ENCODE peak calls at places on chromosomes 4 and X, in ten cellular contexts. B is substantia nigra; U is activated naive CD8-positive, alpha-beta T cell treated with anti-CD3 and anti-CD28 coated beads, Interleukin-2, amount 50 U/mL, for 16 hours; Z is CD8-positive, alpha-beta memory T cell; A is NCI-H1092 treated with DMSO at 0.1 percent for 48 hours; L is activated effector memory CD4-positive, alpha-beta T cell treated with Interleukin-2 at 50 U/mL for 16 hours; W is left colon; V is glomerular endothelial cell; X is Right ventricle myocardium inferior; M is HEK293T. R is an unnamed sample.

GRCh38 chr4:139768913-139769312 is 103.3 kb downstream of the MGST2 start:
- DNase-seq in X (no peak), V (no peak), A (no peak), W (no peak), Z (no peak), L (no peak), U (no peak), M (peak; percentile 34), B (no peak), R (no peak)

GRCh38 chr4:73984736-73985527 is 3.1 kb downstream of the PPBP start:
- DNase-seq in A (no peak), M (no peak), Z (no peak), U (no peak), X (no peak), W (no peak), L (no peak), B (no peak), V (no peak), R (no peak)

GRCh38 chr4:113837397-113837796 is 75.9 kb upstream of the CAMK2D start:
- DNase-seq in L (no peak), M (no peak), Z (no peak), A (no peak), U (no peak), V (no peak), W (no peak), X (no peak), B (no peak), R (no peak)

GRCh38 chr4:10204401-10205058 is 87.9 kb upstream of the WDR1 start:
- DNase-seq in A (no peak), Z (no peak), X (no peak), L (no peak), M (no peak), V (no peak), W (no peak), U (no peak), B (no peak), R (no peak)

GRCh38 chrX:2677764-2678163 is 13.3 kb upstream of the CD99 start:
- DNase-seq in A (no peak), M (no peak), Z (no peak), B (no peak), L (no peak), U (no peak), X (peak; percentile 90), V (no peak), W (peak; percentile 82), R (no peak)

GRCh38 chrX:24395775-24396174 is 35.3 kb downstream of the SUPT20HL1 start:
- DNase-seq in M (peak; percentile 75), V (peak; percentile 55), L (peak; percentile 1), X (no peak), W (no peak), Z (peak; percentile 52), A (peak; percentile 76), B (peak; percentile 1), U (no peak), R (peak; percentile 68)

GRCh38 chr4:145540235-145540634 is 58.6 kb downstream of the SMAD1 start:
- DNase-seq in L (no peak), A (no peak), X (no peak), M (no peak), U (no peak), Z (no peak), W (no peak), B (no peak), V (no peak), R (no peak)

GRCh38 chr4:139764686-139765085 is 99.1 kb downstream of the MGST2 start:
- DNase-seq in U (no peak), X (peak; percentile 70), A (no peak), V (no peak), M (no peak), B (no peak), L (no peak), Z (no peak), W (no peak), R (no peak)

GRCh38 chr4:52958232-52958631 is 96.1 kb downstream of the RASL11B start:
- DNase-seq in L (no peak), B (no peak), M (no peak), A (no peak), Z (no peak), X (no peak), W (no peak), U (no peak), V (no peak), R (no peak)

GRCh38 chr4:25767877-25768475 is 94.8 kb downstream of the SEL1L3 start:
- DNase-seq in W (no peak), X (no peak), A (peak; percentile 71), Z (no peak), L (no peak), M (peak; percentile 62), B (no peak), U (no peak), V (peak; percentile 25), R (peak; percentile 71)

GRCh38 chr4:126564283-126564854 is 1068.4 kb upstream of the INTU start:
- DNase-seq in A (no peak), Z (no peak), W (no peak), V (no peak), L (no peak), B (no peak), X (no peak), U (no peak), M (peak; percentile 21), R (no peak)

GRCh38 chr4:178165251-178165650 is 723.0 kb upstream of the AGA start:
- DNase-seq in W (no peak), L (no peak), M (no peak), X (no peak), B (no peak), V (no peak), A (no peak), Z (no peak), U (no peak), R (peak; percentile 26)

GRCh38 chr4:132125131-132125530 is 1024.0 kb upstream of the PCDH10 start:
- DNase-seq in B (no peak), V (no peak), A (no peak), W (no peak), Z (no peak), X (no peak), U (no peak), M (no peak), L (no peak), R (no peak)

GRCh38 chr4:35124116-35124515 is 1120.2 kb downstream of the ARAP2 start:
- DNase-seq in M (no peak), X (no peak), Z (no peak), V (no peak), L (no peak), U (no peak), A (no peak), B (no peak), W (no peak), R (no peak)

GRCh38 chr4:160423879-160424451 is 1321.1 kb downstream of the RAPGEF2 start:
- DNase-seq in A (no peak), B (no peak), Z (no peak), U (no peak), V (no peak), X (no peak), L (no peak), M (no peak), W (no peak), R (no peak)

GRCh38 chr4:8913858-8914460 is 42.3 kb upstream of the HMX1 start:
- DNase-seq in V (no peak), M (no peak), L (no peak), Z (no peak), U (no peak), B (no peak), A (no peak), W (peak; percentile 7), X (no peak), R (no peak)

GRCh38 chrX:77118686-77119085 is 328.5 kb upstream of the FGF16 start:
- DNase-seq in L (no peak), X (no peak), M (no peak), A (no peak), Z (no peak), V (no peak), W (no peak), B (no peak), U (no peak), R (no peak)

GRCh38 chrX:153416781-153417180 is 5.5 kb downstream of the ZFP92 start:
- DNase-seq in V (no peak), L (no peak), M (no peak), X (no peak), W (no peak), A (no peak), B (no peak), U (no peak), Z (no peak), R (no peak)

GRCh38 chr4:39045791-39046221 is 13.6 kb upstream of the TMEM156 start:
- DNase-seq in L (no peak), B (no peak), U (no peak), W (no peak), M (no peak), X (no peak), Z (peak; percentile 21), A (no peak), V (no peak), R (no peak)

GRCh38 chr4:168503652-168504362 is 7.0 kb downstream of the PALLD start:
- DNase-seq in X (no peak), L (no peak), U (no peak), W (no peak), V (no peak), B (no peak), A (no peak), M (no peak), Z (no peak), R (no peak)